ENCODE peak calls at places on chromosome 11, in five cellular contexts. One of them, this sample, is unnamed.
A peak's percentile ranks its signal among the peaks of the same experiment; 100 is the strongest.

GRCh38 chr11:126336646-126337045 is 18.8 kb upstream of the ST3GAL4 start:
- DNase-seq in foreskin keratinocyte: no peak
- DNase-seq in CD8-positive, alpha-beta memory T cell: no peak
- DNase-seq in AG04450: no peak
- DNase-seq in breast epithelium: peak; percentile 17
- DNase-seq in this sample: peak; percentile 48

GRCh38 chr11:81932303-81932702 is 801.4 kb downstream of the FAM181B start:
- DNase-seq in AG04450: no peak
- DNase-seq in breast epithelium: no peak
- DNase-seq in foreskin keratinocyte: no peak
- DNase-seq in CD8-positive, alpha-beta memory T cell: no peak
- DNase-seq in this sample: no peak

GRCh38 chr11:44928807-44929206 is 21.9 kb downstream of the TP53I11 start:
- DNase-seq in foreskin keratinocyte: no peak
- DNase-seq in CD8-positive, alpha-beta memory T cell: no peak
- DNase-seq in AG04450: no peak
- DNase-seq in breast epithelium: no peak
- DNase-seq in this sample: no peak

GRCh38 chr11:46370253-46370652 is 11.2 kb upstream of the MDK start:
- DNase-seq in breast epithelium: no peak
- DNase-seq in foreskin keratinocyte: no peak
- DNase-seq in AG04450: no peak
- DNase-seq in CD8-positive, alpha-beta memory T cell: no peak
- DNase-seq in this sample: no peak

GRCh38 chr11:85827768-85828639 is 17.1 kb upstream of the SYTL2 start:
- DNase-seq in foreskin keratinocyte: no peak
- DNase-seq in CD8-positive, alpha-beta memory T cell: peak; percentile 4
- DNase-seq in AG04450: peak; percentile 61
- DNase-seq in breast epithelium: no peak
- DNase-seq in this sample: no peak

GRCh38 chr11:113831314-113831713 is 44.1 kb downstream of the USP28 start:
- DNase-seq in CD8-positive, alpha-beta memory T cell: no peak
- DNase-seq in breast epithelium: no peak
- DNase-seq in foreskin keratinocyte: no peak
- DNase-seq in AG04450: no peak
- DNase-seq in this sample: no peak

GRCh38 chr11:16511109-16511806 is 154.9 kb upstream of the SOX6 start:
- DNase-seq in breast epithelium: no peak
- DNase-seq in foreskin keratinocyte: peak; percentile 67
- DNase-seq in CD8-positive, alpha-beta memory T cell: no peak
- DNase-seq in AG04450: peak; percentile 81
- DNase-seq in this sample: no peak

GRCh38 chr11:44338721-44339529 is 29.0 kb upstream of the ALX4 start:
- DNase-seq in foreskin keratinocyte: no peak
- DNase-seq in CD8-positive, alpha-beta memory T cell: no peak
- DNase-seq in AG04450: no peak
- DNase-seq in breast epithelium: no peak
- DNase-seq in this sample: no peak

GRCh38 chr11:84795698-84796097 is 831.4 kb downstream of the DLG2 start:
- DNase-seq in CD8-positive, alpha-beta memory T cell: no peak
- DNase-seq in AG04450: no peak
- DNase-seq in foreskin keratinocyte: no peak
- DNase-seq in breast epithelium: no peak
- DNase-seq in this sample: no peak

GRCh38 chr11:95653099-95653498 is 136.5 kb downstream of the FAM76B start:
- DNase-seq in foreskin keratinocyte: no peak
- DNase-seq in AG04450: no peak
- DNase-seq in CD8-positive, alpha-beta memory T cell: no peak
- DNase-seq in breast epithelium: no peak
- DNase-seq in this sample: no peak

GRCh38 chr11:44978961-44979331 is 28.3 kb upstream of the TP53I11 start:
- DNase-seq in foreskin keratinocyte: no peak
- DNase-seq in AG04450: no peak
- DNase-seq in breast epithelium: peak; percentile 84
- DNase-seq in CD8-positive, alpha-beta memory T cell: no peak
- DNase-seq in this sample: peak; percentile 78

GRCh38 chr11:520428-521178 is 13.6 kb upstream of the RNH1 start:
- DNase-seq in breast epithelium: no peak
- DNase-seq in AG04450: no peak
- DNase-seq in foreskin keratinocyte: no peak
- DNase-seq in CD8-positive, alpha-beta memory T cell: no peak
- DNase-seq in this sample: no peak

GRCh38 chr11:43367382-43368178 is 8.9 kb downstream of the TTC17 start:
- DNase-seq in CD8-positive, alpha-beta memory T cell: no peak
- DNase-seq in foreskin keratinocyte: peak; percentile 40
- DNase-seq in breast epithelium: no peak
- DNase-seq in AG04450: peak; percentile 32
- DNase-seq in this sample: no peak

GRCh38 chr11:63560506-63561179 is 2.5 kb downstream of the PLAAT2 start:
- DNase-seq in CD8-positive, alpha-beta memory T cell: no peak
- DNase-seq in foreskin keratinocyte: no peak
- DNase-seq in breast epithelium: peak; percentile 74
- DNase-seq in AG04450: no peak
- DNase-seq in this sample: no peak

GRCh38 chr11:102314784-102315183 is 2.5 kb upstream of the BIRC3 start:
- DNase-seq in foreskin keratinocyte: no peak
- DNase-seq in breast epithelium: no peak
- DNase-seq in CD8-positive, alpha-beta memory T cell: no peak
- DNase-seq in AG04450: no peak
- DNase-seq in this sample: no peak
- H3K27ac ChIP-seq in foreskin keratinocyte: peak overlapping the region; percentile 97
- H3K27ac ChIP-seq in breast epithelium: peak overlapping the region; percentile 83
- H3K27ac ChIP-seq in CD8-positive, alpha-beta memory T cell: no peak overlapping the region
- H3K27ac ChIP-seq in AG04450: no peak overlapping the region
- H3K27ac ChIP-seq in this sample: peak overlapping the region; percentile 68

DNA sequence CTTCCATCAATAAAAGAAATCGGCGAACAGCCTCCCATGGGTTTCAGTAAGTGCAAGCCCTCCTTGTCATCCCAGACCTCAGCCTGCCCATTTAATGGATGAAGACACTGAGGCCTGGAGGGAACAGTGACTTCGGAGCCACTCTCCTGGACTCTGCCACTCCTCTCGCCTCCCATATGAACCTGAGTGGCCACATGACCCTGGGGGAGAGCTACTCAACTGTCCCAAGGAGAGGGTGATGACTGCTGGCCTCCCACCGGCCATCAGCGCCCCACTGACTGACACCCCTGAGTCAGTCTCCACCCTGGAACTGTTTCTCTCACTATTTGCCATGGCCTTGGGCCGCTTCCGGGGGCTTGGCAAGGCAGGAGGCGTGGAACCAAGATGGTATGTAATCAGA is 17.1 kb downstream of the LRP5 start:
- DNase-seq in foreskin keratinocyte: no peak
- DNase-seq in CD8-positive, alpha-beta memory T cell: no peak
- DNase-seq in breast epithelium: no peak
- DNase-seq in AG04450: no peak
- DNase-seq in this sample: no peak
- H3K27ac ChIP-seq in foreskin keratinocyte: no peak overlapping the region
- H3K27ac ChIP-seq in CD8-positive, alpha-beta memory T cell: no peak overlapping the region
- H3K27ac ChIP-seq in breast epithelium: no peak overlapping the region
- H3K27ac ChIP-seq in AG04450: no peak overlapping the region
- H3K27ac ChIP-seq in this sample: peak overlapping the region; percentile 54

GRCh38 chr11:32080381-32080980 is 10.4 kb upstream of the RCN1 start:
- DNase-seq in breast epithelium: no peak
- DNase-seq in foreskin keratinocyte: no peak
- DNase-seq in AG04450: no peak
- DNase-seq in CD8-positive, alpha-beta memory T cell: no peak
- DNase-seq in this sample: no peak
- H3K27ac ChIP-seq in breast epithelium: no peak overlapping the region
- H3K27ac ChIP-seq in foreskin keratinocyte: no peak overlapping the region
- H3K27ac ChIP-seq in AG04450: no peak overlapping the region
- H3K27ac ChIP-seq in CD8-positive, alpha-beta memory T cell: no peak overlapping the region
- H3K27ac ChIP-seq in this sample: no peak overlapping the region

GRCh38 chr11:68402355-68403031 is 58.1 kb upstream of the PPP6R3 start:
- DNase-seq in breast epithelium: no peak
- DNase-seq in CD8-positive, alpha-beta memory T cell: no peak
- DNase-seq in foreskin keratinocyte: no peak
- DNase-seq in AG04450: no peak
- DNase-seq in this sample: peak; percentile 58

GRCh38 chr11:68401856-68402255 is 58.7 kb upstream of the PPP6R3 start:
- DNase-seq in foreskin keratinocyte: no peak
- DNase-seq in CD8-positive, alpha-beta memory T cell: no peak
- DNase-seq in breast epithelium: no peak
- DNase-seq in AG04450: no peak
- DNase-seq in this sample: no peak

GRCh38 chr11:68406318-68407313 is 53.9 kb upstream of the PPP6R3 start:
- DNase-seq in breast epithelium: no peak
- DNase-seq in AG04450: no peak
- DNase-seq in CD8-positive, alpha-beta memory T cell: no peak
- DNase-seq in foreskin keratinocyte: no peak
- DNase-seq in this sample: peak; percentile 47

GRCh38 chr11:68403424-68403823 is 57.1 kb upstream of the PPP6R3 start:
- DNase-seq in foreskin keratinocyte: no peak
- DNase-seq in breast epithelium: no peak
- DNase-seq in AG04450: no peak
- DNase-seq in CD8-positive, alpha-beta memory T cell: no peak
- DNase-seq in this sample: no peak

GRCh38 chr11:68403831-68404230 is 56.7 kb upstream of the PPP6R3 start:
- DNase-seq in AG04450: no peak
- DNase-seq in CD8-positive, alpha-beta memory T cell: no peak
- DNase-seq in breast epithelium: no peak
- DNase-seq in foreskin keratinocyte: no peak
- DNase-seq in this sample: peak; percentile 37
- H3K27ac ChIP-seq in AG04450: no peak overlapping the region
- H3K27ac ChIP-seq in CD8-positive, alpha-beta memory T cell: no peak overlapping the region
- H3K27ac ChIP-seq in breast epithelium: no peak overlapping the region
- H3K27ac ChIP-seq in foreskin keratinocyte: no peak overlapping the region
- H3K27ac ChIP-seq in this sample: no peak overlapping the region

GRCh38 chr11:60372767-60373166 is 5.6 kb upstream of the MS4A7 start:
- DNase-seq in CD8-positive, alpha-beta memory T cell: no peak
- DNase-seq in breast epithelium: no peak
- DNase-seq in AG04450: no peak
- DNase-seq in foreskin keratinocyte: no peak
- DNase-seq in this sample: no peak
- H3K27ac ChIP-seq in CD8-positive, alpha-beta memory T cell: no peak overlapping the region
- H3K27ac ChIP-seq in breast epithelium: no peak overlapping the region
- H3K27ac ChIP-seq in AG04450: no peak overlapping the region
- H3K27ac ChIP-seq in foreskin keratinocyte: no peak overlapping the region
- H3K27ac ChIP-seq in this sample: no peak overlapping the region

DNA sequence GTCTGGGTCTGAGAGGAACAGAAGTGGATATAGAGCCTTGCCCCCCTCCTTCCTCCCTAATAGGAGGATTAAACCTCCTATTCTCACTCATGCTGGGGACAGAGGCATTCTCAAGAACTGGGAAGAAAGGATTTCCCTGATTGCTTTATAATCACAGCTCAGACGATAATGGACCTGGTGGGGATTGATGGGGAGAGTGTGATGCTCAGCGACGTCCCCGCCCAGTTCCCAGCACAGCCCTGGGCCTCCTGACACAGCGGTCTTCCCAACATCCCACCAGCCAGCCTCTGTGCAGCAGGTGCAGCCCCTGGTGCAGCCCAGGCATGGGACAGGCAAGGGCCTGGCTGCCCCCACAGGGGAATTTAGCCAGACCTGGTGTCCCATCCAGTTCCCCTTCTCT is 28.4 kb downstream of the TRIM29 start:
- DNase-seq in CD8-positive, alpha-beta memory T cell: no peak
- DNase-seq in AG04450: no peak
- DNase-seq in breast epithelium: no peak
- DNase-seq in foreskin keratinocyte: no peak
- DNase-seq in this sample: no peak
- H3K27ac ChIP-seq in CD8-positive, alpha-beta memory T cell: no peak overlapping the region
- H3K27ac ChIP-seq in AG04450: no peak overlapping the region
- H3K27ac ChIP-seq in breast epithelium: no peak overlapping the region
- H3K27ac ChIP-seq in foreskin keratinocyte: no peak overlapping the region
- H3K27ac ChIP-seq in this sample: no peak overlapping the region